ENCODE peak calls at places on chromosomes 11 and 22, in ten cellular contexts. One of them, this sample, is unnamed.
A peak's percentile ranks its signal among the peaks of the same experiment; 100 is the strongest.

GRCh38 chr11:31995031-31995430 is 95.8 kb upstream of the RCN1 start:
- DNase-seq in heart left ventricle: no peak
- DNase-seq in transverse colon: no peak
- DNase-seq in stomach: no peak
- DNase-seq in right lobe of liver: no peak
- DNase-seq in HCT116: no peak
- DNase-seq in sigmoid colon: no peak
- DNase-seq in A549: no peak
- DNase-seq in testis: no peak
- DNase-seq in IMR-90: no peak
- DNase-seq in this sample: no peak

GRCh38 chr22:30582051-30582450 is 7.6 kb upstream of the GAL3ST1 start:
- DNase-seq in heart left ventricle: no peak
- DNase-seq in right lobe of liver: no peak
- DNase-seq in transverse colon: no peak
- DNase-seq in testis: no peak
- DNase-seq in sigmoid colon: no peak
- DNase-seq in HCT116: no peak
- DNase-seq in IMR-90: no peak
- DNase-seq in A549: no peak
- DNase-seq in stomach: no peak
- DNase-seq in this sample: no peak

GRCh38 chr11:95469268-95469667 is 238.3 kb upstream of the SESN3 start:
- DNase-seq in right lobe of liver: no peak
- DNase-seq in HCT116: no peak
- DNase-seq in transverse colon: no peak
- DNase-seq in testis: no peak
- DNase-seq in IMR-90: no peak
- DNase-seq in heart left ventricle: no peak
- DNase-seq in A549: no peak
- DNase-seq in stomach: no peak
- DNase-seq in sigmoid colon: no peak
- DNase-seq in this sample: no peak

GRCh38 chr22:20542055-20542454 is 34.6 kb downstream of the MED15 start:
- DNase-seq in A549: no peak
- DNase-seq in sigmoid colon: no peak
- DNase-seq in testis: no peak
- DNase-seq in heart left ventricle: no peak
- DNase-seq in right lobe of liver: no peak
- DNase-seq in transverse colon: no peak
- DNase-seq in IMR-90: no peak
- DNase-seq in stomach: no peak
- DNase-seq in HCT116: no peak
- DNase-seq in this sample: no peak

GRCh38 chr11:107549253-107549953 is 16.1 kb downstream of the ALKBH8 start:
- DNase-seq in transverse colon: no peak
- DNase-seq in A549: peak; percentile 25
- DNase-seq in HCT116: no peak
- DNase-seq in heart left ventricle: no peak
- DNase-seq in sigmoid colon: no peak
- DNase-seq in right lobe of liver: no peak
- DNase-seq in stomach: no peak
- DNase-seq in IMR-90: peak; percentile 51
- DNase-seq in testis: no peak
- DNase-seq in this sample: no peak

GRCh38 chr11:74543991-74544390 is 48.4 kb upstream of the POLD3 start:
- DNase-seq in IMR-90: no peak
- DNase-seq in heart left ventricle: no peak
- DNase-seq in HCT116: no peak
- DNase-seq in right lobe of liver: no peak
- DNase-seq in A549: peak; percentile 32
- DNase-seq in transverse colon: no peak
- DNase-seq in testis: no peak
- DNase-seq in sigmoid colon: no peak
- DNase-seq in stomach: peak; percentile 69
- DNase-seq in this sample: no peak

GRCh38 chr11:6626971-6627761 is 7.9 kb upstream of the TPP1 start:
- DNase-seq in testis: no peak
- DNase-seq in A549: no peak
- DNase-seq in stomach: no peak
- DNase-seq in heart left ventricle: peak; percentile 81
- DNase-seq in HCT116: no peak
- DNase-seq in right lobe of liver: no peak
- DNase-seq in sigmoid colon: no peak
- DNase-seq in IMR-90: no peak
- DNase-seq in transverse colon: no peak
- DNase-seq in this sample: no peak

GRCh38 chr11:79119491-79120284 is 321.1 kb downstream of the TENM4 start:
- DNase-seq in HCT116: no peak
- DNase-seq in A549: no peak
- DNase-seq in transverse colon: no peak
- DNase-seq in right lobe of liver: no peak
- DNase-seq in IMR-90: no peak
- DNase-seq in sigmoid colon: no peak
- DNase-seq in testis: peak; percentile 84
- DNase-seq in stomach: no peak
- DNase-seq in heart left ventricle: no peak
- DNase-seq in this sample: no peak

GRCh38 chr11:125141686-125142535 is 22.6 kb upstream of the PKNOX2 start:
- DNase-seq in HCT116: no peak
- DNase-seq in sigmoid colon: no peak
- DNase-seq in right lobe of liver: peak; percentile 50
- DNase-seq in A549: no peak
- DNase-seq in IMR-90: peak; percentile 29
- DNase-seq in stomach: peak; percentile 51
- DNase-seq in heart left ventricle: peak; percentile 54
- DNase-seq in testis: peak; percentile 74
- DNase-seq in transverse colon: peak; percentile 30
- DNase-seq in this sample: no peak

GRCh38 chr11:107999759-108000455 is 8.8 kb upstream of the CUL5 start:
- DNase-seq in testis: no peak
- DNase-seq in IMR-90: peak; percentile 28
- DNase-seq in right lobe of liver: no peak
- DNase-seq in stomach: no peak
- DNase-seq in A549: peak; percentile 61
- DNase-seq in sigmoid colon: no peak
- DNase-seq in transverse colon: no peak
- DNase-seq in HCT116: peak; percentile 74
- DNase-seq in heart left ventricle: no peak
- DNase-seq in this sample: no peak

GRCh38 chr11:85974126-85974525 is 94.8 kb downstream of the PICALM start:
- DNase-seq in sigmoid colon: no peak
- DNase-seq in IMR-90: peak; percentile 48
- DNase-seq in A549: no peak
- DNase-seq in testis: peak; percentile 66
- DNase-seq in stomach: no peak
- DNase-seq in heart left ventricle: no peak
- DNase-seq in transverse colon: no peak
- DNase-seq in HCT116: no peak
- DNase-seq in right lobe of liver: no peak
- DNase-seq in this sample: no peak

DNA sequence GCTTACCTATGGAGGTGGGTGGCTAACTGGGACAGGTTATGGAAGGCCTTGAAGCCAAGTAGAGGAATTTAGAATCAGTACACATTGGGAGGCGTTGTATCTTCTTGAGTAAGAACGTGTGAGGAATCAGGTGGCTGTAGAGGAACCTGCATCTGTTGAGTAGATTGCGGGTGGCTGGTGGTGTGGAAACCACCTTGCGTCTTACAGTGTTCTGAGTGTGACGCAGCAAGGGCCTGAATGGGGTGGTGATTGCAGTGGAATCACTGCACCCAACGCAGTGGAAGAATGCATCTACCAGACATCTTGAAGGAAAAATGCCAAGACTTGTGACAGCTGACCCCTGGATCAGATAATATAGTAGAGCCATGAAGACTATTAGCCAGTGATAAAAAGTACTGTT is 110.8 kb upstream of the NNMT start:
- DNase-seq in A549: no peak
- DNase-seq in stomach: no peak
- DNase-seq in transverse colon: no peak
- DNase-seq in right lobe of liver: no peak
- DNase-seq in testis: no peak
- DNase-seq in sigmoid colon: no peak
- DNase-seq in HCT116: no peak
- DNase-seq in heart left ventricle: no peak
- DNase-seq in IMR-90: no peak
- DNase-seq in this sample: no peak
- H3K27ac ChIP-seq in A549: no peak overlapping the region
- H3K27ac ChIP-seq in stomach: peak overlapping the region; percentile 99
- H3K27ac ChIP-seq in transverse colon: peak overlapping the region; percentile 96
- H3K27ac ChIP-seq in right lobe of liver: no peak overlapping the region
- H3K27ac ChIP-seq in testis: no peak overlapping the region
- H3K27ac ChIP-seq in sigmoid colon: peak overlapping the region; percentile 94
- H3K27ac ChIP-seq in HCT116: no peak overlapping the region
- H3K27ac ChIP-seq in heart left ventricle: no peak overlapping the region
- H3K27ac ChIP-seq in IMR-90: no peak overlapping the region
- H3K27ac ChIP-seq in this sample: no peak overlapping the region

DNA sequence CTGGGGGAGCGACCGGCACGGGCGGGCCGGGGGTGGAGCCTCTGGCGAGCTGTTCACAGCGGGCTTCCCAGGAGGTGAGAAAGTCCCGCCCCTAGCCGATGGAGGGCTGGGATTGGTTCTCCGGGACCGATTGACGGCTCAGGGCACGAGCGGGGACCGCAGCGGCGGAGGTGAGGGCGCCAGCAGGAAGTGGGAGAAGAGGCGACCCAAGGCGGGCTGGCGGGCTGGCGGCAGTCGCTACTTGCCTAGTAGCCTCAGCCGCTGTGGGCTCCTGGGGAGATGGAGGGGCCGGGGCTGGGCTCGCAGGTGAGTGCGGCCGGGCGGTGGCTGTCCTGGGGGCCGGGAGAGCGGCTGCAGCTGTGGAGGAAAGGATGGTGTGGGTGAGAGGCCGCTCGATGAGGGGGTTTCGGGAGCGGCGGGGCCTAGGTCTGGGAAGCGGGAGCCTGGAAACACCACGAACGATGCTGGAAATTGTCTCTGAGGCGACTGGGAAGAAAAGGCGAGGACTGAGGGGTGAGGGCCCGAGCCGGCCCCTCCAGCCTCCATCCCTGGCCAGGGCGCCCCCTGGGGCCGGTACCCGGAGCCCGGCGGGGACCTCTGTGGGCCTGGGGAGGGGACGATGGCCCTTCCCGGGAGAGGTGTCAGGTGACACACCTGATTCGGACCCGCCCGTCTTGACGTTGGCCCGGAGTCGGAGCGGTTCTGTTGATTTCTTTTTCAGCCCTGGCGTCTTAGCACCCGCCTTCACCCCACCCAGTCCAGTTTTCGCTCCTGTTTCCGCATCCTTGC is at the start of gene ZDHHC13:
- DNase-seq in HCT116: peak; percentile 80
- DNase-seq in A549: peak; percentile 91
- DNase-seq in heart left ventricle: peak; percentile 93
- DNase-seq in stomach: peak; percentile 98
- DNase-seq in right lobe of liver: peak; percentile 96
- DNase-seq in testis: peak; percentile 97
- DNase-seq in transverse colon: peak; percentile 98
- DNase-seq in IMR-90: peak; percentile 82
- DNase-seq in sigmoid colon: peak; percentile 95
- DNase-seq in this sample: no peak
- TF ChIP-seq POLR2A in HCT116: peak; percentile 24
- TF ChIP-seq POLR2A in A549: peak; percentile 66
- TF ChIP-seq POLR2A in heart left ventricle: peak; percentile 52
- TF ChIP-seq POLR2A in stomach: no peak
- TF ChIP-seq POLR2A in right lobe of liver: peak; percentile 19
- TF ChIP-seq POLR2A in testis: no peak
- TF ChIP-seq POLR2A in transverse colon: peak; percentile 88
- TF ChIP-seq POLR2A in IMR-90: peak; percentile 22
- TF ChIP-seq POLR2A in sigmoid colon: peak; percentile 30
- TF ChIP-seq POLR2A in this sample: peak; percentile 33

GRCh38 chr11:2728128-2728662 is 28.4 kb upstream of the KCNQ1OT1 start:
- DNase-seq in IMR-90: no peak
- DNase-seq in transverse colon: no peak
- DNase-seq in stomach: no peak
- DNase-seq in testis: no peak
- DNase-seq in HCT116: no peak
- DNase-seq in right lobe of liver: no peak
- DNase-seq in sigmoid colon: no peak
- DNase-seq in heart left ventricle: no peak
- DNase-seq in A549: no peak
- DNase-seq in this sample: no peak

GRCh38 chr11:2724653-2725366 is 25.0 kb upstream of the KCNQ1OT1 start:
- DNase-seq in HCT116: no peak
- DNase-seq in testis: peak; percentile 52
- DNase-seq in A549: no peak
- DNase-seq in heart left ventricle: peak; percentile 76
- DNase-seq in sigmoid colon: peak; percentile 79
- DNase-seq in right lobe of liver: no peak
- DNase-seq in transverse colon: no peak
- DNase-seq in IMR-90: no peak
- DNase-seq in stomach: no peak
- DNase-seq in this sample: no peak

GRCh38 chr11:2724114-2724513 is 24.3 kb upstream of the KCNQ1OT1 start:
- DNase-seq in IMR-90: no peak
- DNase-seq in stomach: no peak
- DNase-seq in A549: no peak
- DNase-seq in heart left ventricle: no peak
- DNase-seq in transverse colon: no peak
- DNase-seq in HCT116: no peak
- DNase-seq in testis: no peak
- DNase-seq in right lobe of liver: no peak
- DNase-seq in sigmoid colon: no peak
- DNase-seq in this sample: no peak

GRCh38 chr11:2726964-2727363 is 27.2 kb upstream of the KCNQ1OT1 start:
- DNase-seq in IMR-90: no peak
- DNase-seq in stomach: no peak
- DNase-seq in sigmoid colon: no peak
- DNase-seq in HCT116: no peak
- DNase-seq in A549: no peak
- DNase-seq in right lobe of liver: no peak
- DNase-seq in testis: no peak
- DNase-seq in heart left ventricle: no peak
- DNase-seq in transverse colon: no peak
- DNase-seq in this sample: no peak

GRCh38 chr11:2725367-2726300 is 25.8 kb upstream of the KCNQ1OT1 start:
- DNase-seq in sigmoid colon: peak; percentile 87
- DNase-seq in heart left ventricle: peak; percentile 84
- DNase-seq in HCT116: no peak
- DNase-seq in testis: peak; percentile 70
- DNase-seq in transverse colon: no peak
- DNase-seq in right lobe of liver: no peak
- DNase-seq in A549: no peak
- DNase-seq in IMR-90: peak; percentile 26
- DNase-seq in stomach: no peak
- DNase-seq in this sample: no peak
- H3K27ac ChIP-seq in sigmoid colon: peak overlapping the region; percentile 6
- H3K27ac ChIP-seq in heart left ventricle: no peak overlapping the region
- H3K27ac ChIP-seq in HCT116: no peak overlapping the region
- H3K27ac ChIP-seq in testis: no peak overlapping the region
- H3K27ac ChIP-seq in transverse colon: no peak overlapping the region
- H3K27ac ChIP-seq in right lobe of liver: no peak overlapping the region
- H3K27ac ChIP-seq in A549: no peak overlapping the region
- H3K27ac ChIP-seq in IMR-90: no peak overlapping the region
- H3K27ac ChIP-seq in stomach: peak overlapping the region; percentile 57
- H3K27ac ChIP-seq in this sample: peak overlapping the region; percentile 67

DNA sequence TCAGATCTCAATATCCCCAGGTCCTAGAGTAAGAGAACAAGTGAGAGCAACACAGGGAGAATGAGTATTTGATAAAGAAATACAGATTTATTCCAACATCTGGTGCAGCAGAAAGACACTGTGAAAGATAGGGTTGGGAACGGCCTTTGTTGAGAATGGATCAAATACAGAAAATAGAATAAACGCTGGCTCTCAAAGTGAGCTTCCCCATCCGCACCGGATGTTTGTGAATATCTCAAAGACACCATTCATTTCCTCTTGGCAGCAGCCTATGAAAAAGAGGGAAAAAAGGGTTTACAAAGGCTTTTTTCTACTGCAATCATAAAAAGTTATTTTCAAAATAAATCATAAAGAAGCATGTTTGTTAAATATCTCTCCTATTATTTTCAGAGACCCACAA is 279.3 kb downstream of the CASP12 start:
- DNase-seq in heart left ventricle: no peak
- DNase-seq in right lobe of liver: no peak
- DNase-seq in testis: no peak
- DNase-seq in sigmoid colon: no peak
- DNase-seq in IMR-90: no peak
- DNase-seq in A549: no peak
- DNase-seq in stomach: no peak
- DNase-seq in HCT116: no peak
- DNase-seq in transverse colon: no peak
- DNase-seq in this sample: no peak
- TF ChIP-seq POLR2A in heart left ventricle: no peak
- TF ChIP-seq POLR2A in right lobe of liver: no peak
- TF ChIP-seq POLR2A in testis: no peak
- TF ChIP-seq POLR2A in sigmoid colon: no peak
- TF ChIP-seq POLR2A in IMR-90: no peak
- TF ChIP-seq POLR2A in A549: no peak
- TF ChIP-seq POLR2A in stomach: no peak
- TF ChIP-seq POLR2A in HCT116: no peak
- TF ChIP-seq POLR2A in transverse colon: no peak
- TF ChIP-seq POLR2A in this sample: no peak

This sample was measured in vagina.